ENCODE peak calls at places on chromosomes 7 and 10, in nine cellular contexts. X, R, S, H, Q, I, T, W and F are unnamed samples.
A peak's percentile ranks its signal among the peaks of the same experiment; 100 is the strongest.

GRCh38 chr10:96450514-96451207 is 63.1 kb downstream of the TLL2 start:
- DNase-seq in X (no peak), R (no peak), S (no peak), H (no peak), Q (no peak), I (no peak), T (no peak), W (no peak), F (no peak)

GRCh38 chr7:2934211-2934731 is 90.2 kb upstream of the GNA12 start:
- DNase-seq in X (no peak), R (no peak), S (no peak), H (peak; percentile 87), Q (peak; percentile 10), I (no peak), T (peak; percentile 75), W (peak; percentile 61), F (no peak)

GRCh38 chr10:3911241-3911640 is 126.2 kb upstream of the KLF6 start:
- DNase-seq in X (no peak), R (no peak), S (no peak), H (no peak), Q (no peak), I (no peak), T (no peak), W (no peak), F (no peak)

GRCh38 chr10:46523881-46524470 is 32.5 kb downstream of the GPRIN2 start:
- DNase-seq in X (peak; percentile 12), R (no peak), S (no peak), H (peak; percentile 94), Q (peak; percentile 20), I (peak; percentile 21), T (peak; percentile 85), W (peak; percentile 61), F (peak; percentile 79)

GRCh38 chr10:115706482-115707076 is 566.4 kb downstream of the GFRA1 start:
- DNase-seq in X (no peak), R (no peak), S (peak; percentile 16), H (peak; percentile 20), Q (no peak), I (no peak), T (peak; percentile 52), W (no peak), F (no peak)

GRCh38 chr10:22737587-22737986 is 23.2 kb upstream of the PIP4K2A start:
- DNase-seq in X (peak; percentile 32), R (no peak), S (no peak), H (peak; percentile 79), Q (peak; percentile 69), I (peak; percentile 55), T (peak; percentile 88), W (no peak), F (no peak)

GRCh38 chr10:78889536-78890063 is 179.2 kb upstream of the ZMIZ1 start:
- DNase-seq in X (no peak), R (no peak), S (no peak), H (no peak), Q (no peak), I (no peak), T (no peak), W (no peak), F (no peak)

GRCh38 chr7:22588396-22588795 is 88.4 kb upstream of the STEAP1B start:
- DNase-seq in X (no peak), R (no peak), S (no peak), H (peak; percentile 57), Q (no peak), I (no peak), T (no peak), W (no peak), F (no peak)

GRCh38 chr10:23702977-23703414 is 264.1 kb downstream of the OTUD1 start:
- DNase-seq in X (peak; percentile 22), R (no peak), S (peak; percentile 72), H (peak; percentile 44), Q (peak; percentile 23), I (peak; percentile 42), T (peak; percentile 22), W (no peak), F (no peak)

GRCh38 chr7:158292948-158293347 is 294.7 kb downstream of the PTPRN2 start:
- DNase-seq in X (no peak), R (no peak), S (no peak), H (no peak), Q (no peak), I (no peak), T (no peak), W (no peak), F (no peak)

GRCh38 chr7:2736411-2736914 is 48.5 kb downstream of the AMZ1 start:
- DNase-seq in X (no peak), R (peak; percentile 39), S (no peak), H (no peak), Q (no peak), I (peak; percentile 20), T (no peak), W (peak; percentile 76), F (peak; percentile 21)

GRCh38 chr10:8473205-8473604 is 418.7 kb downstream of the GATA3 start:
- DNase-seq in X (no peak), R (no peak), S (no peak), H (peak; percentile 26), Q (no peak), I (no peak), T (no peak), W (no peak), F (no peak)

GRCh38 chr10:132886211-132887099 is 55.9 kb downstream of the CFAP46 start:
- DNase-seq in X (no peak), R (peak; percentile 38), S (peak; percentile 2), H (no peak), Q (peak; percentile 12), I (peak; percentile 12), T (no peak), W (peak; percentile 69), F (peak; percentile 6)

GRCh38 chr10:88458209-88458608 is 124.9 kb downstream of the RNLS start:
- DNase-seq in X (no peak), R (no peak), S (no peak), H (no peak), Q (no peak), I (no peak), T (no peak), W (no peak), F (no peak)

GRCh38 chr7:55144333-55144954 is 125.6 kb downstream of the EGFR start:
- DNase-seq in X (no peak), R (no peak), S (no peak), H (no peak), Q (no peak), I (no peak), T (no peak), W (peak; percentile 52), F (no peak)
- TF ChIP-seq CTCF in X (peak; percentile 37), R (no peak), S (peak; percentile 51), H (peak; percentile 23), Q (no peak), I (no peak), T (peak; percentile 25), W (no peak), F (no peak)

DNA sequence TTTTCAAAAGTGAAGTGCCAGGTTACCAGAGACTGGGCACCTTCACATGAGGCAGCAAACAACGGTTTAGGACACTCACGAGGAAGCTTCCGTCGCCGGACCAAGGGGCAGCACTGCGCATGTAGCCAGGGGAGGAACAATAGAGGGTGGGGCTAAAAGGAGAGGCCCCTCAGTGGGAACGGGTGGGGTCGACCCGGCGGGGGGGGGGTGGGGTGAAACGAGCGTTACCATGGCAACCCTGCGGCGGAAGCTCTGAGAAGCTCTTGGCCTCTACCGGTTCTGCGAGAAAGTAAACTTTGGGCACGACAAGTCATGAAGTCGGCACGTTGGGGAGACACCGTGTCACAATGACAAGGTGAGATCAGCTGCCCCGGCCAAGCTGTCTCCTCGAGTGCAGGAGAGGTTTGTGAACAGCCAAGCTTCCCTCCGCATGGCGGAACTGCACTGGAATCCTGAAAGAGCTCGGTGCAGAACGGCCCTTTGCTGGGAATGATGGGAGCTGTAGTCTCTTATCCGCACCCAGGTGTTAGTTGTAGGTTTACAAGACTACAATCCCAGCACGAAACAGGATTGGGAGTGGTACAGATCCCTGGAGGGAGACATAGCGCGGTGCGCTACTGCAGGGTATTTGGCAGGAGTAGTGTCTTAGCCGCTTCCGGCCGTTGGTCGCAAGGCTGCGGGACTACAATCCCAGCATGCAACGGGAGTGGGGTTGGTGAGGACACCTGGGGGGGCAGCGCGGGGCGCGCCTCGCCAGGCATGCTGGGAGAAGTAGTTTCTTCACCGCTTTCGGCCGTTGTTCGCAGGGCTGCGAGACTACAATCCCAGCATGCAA is 72.8 kb upstream of the ZNF722 start:
- DNase-seq in X (peak; percentile 93), R (peak; percentile 93), S (no peak), H (peak; percentile 2), Q (peak; percentile 93), I (peak; percentile 97), T (no peak), W (peak; percentile 96), F (peak; percentile 94)
- H3K4me3 ChIP-seq in X (peak overlapping the region; percentile 71), R (peak overlapping the region; percentile 29), S (no peak overlapping the region), H (no peak overlapping the region), Q (peak overlapping the region; percentile 58), I (peak overlapping the region; percentile 52), T (no peak overlapping the region), W (peak overlapping the region; percentile 66), F (peak overlapping the region; percentile 46)

GRCh38 chr7:88314092-88314491 is 7.4 kb upstream of the STEAP4 start:
- DNase-seq in X (no peak), R (no peak), S (peak; percentile 12), H (no peak), Q (no peak), I (no peak), T (no peak), W (no peak), F (no peak)
- TF ChIP-seq CTCF in X (no peak), R (no peak), S (no peak), H (no peak), Q (no peak), I (no peak), T (no peak), W (no peak), F (no peak)

GRCh38 chr10:72354356-72355213 is at the start of gene DNAJB12:
- DNase-seq in X (peak; percentile 92), R (peak; percentile 93), S (peak; percentile 94), H (peak; percentile 97), Q (peak; percentile 86), I (peak; percentile 92), T (peak; percentile 96), W (peak; percentile 97), F (peak; percentile 89)

GRCh38 chr10:72353963-72354355 is 760 bp downstream of the DNAJB12 start:
- DNase-seq in X (peak; percentile 38), R (no peak), S (no peak), H (peak; percentile 30), Q (peak; percentile 35), I (no peak), T (no peak), W (peak; percentile 89), F (peak; percentile 48)

GRCh38 chr10:72349438-72349837 is 5.3 kb downstream of the DNAJB12 start:
- DNase-seq in X (no peak), R (no peak), S (no peak), H (no peak), Q (no peak), I (no peak), T (no peak), W (no peak), F (no peak)

GRCh38 chr10:72353028-72353962 is 1.4 kb downstream of the DNAJB12 start:
- DNase-seq in X (no peak), R (no peak), S (no peak), H (peak; percentile 31), Q (no peak), I (no peak), T (peak; percentile 23), W (no peak), F (no peak)

DNA sequence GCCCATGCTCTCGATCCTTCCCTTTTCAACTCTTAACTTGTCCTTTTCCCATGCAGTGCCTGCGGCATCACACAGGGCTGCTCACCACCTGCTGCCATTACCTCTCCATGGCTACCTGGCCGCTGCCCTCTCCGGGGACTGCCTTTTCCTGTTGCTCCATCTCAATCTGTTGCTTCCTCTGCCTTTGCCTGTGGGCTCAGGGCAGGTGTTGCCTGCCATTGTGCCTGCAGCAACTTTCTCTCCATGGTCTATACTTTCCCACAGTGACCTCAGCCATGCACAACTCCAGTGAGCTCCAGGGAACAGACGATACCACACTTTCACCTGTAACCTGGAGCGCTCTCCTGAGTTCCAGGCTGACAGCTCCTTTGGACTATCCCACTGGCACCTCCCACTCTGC is 3.2 kb downstream of the DNAJB12 start:
- DNase-seq in X (no peak), R (no peak), S (no peak), H (no peak), Q (no peak), I (no peak), T (no peak), W (no peak), F (no peak)
- H3K4me3 ChIP-seq in X (no peak overlapping the region), R (no peak overlapping the region), S (no peak overlapping the region), H (no peak overlapping the region), Q (no peak overlapping the region), I (no peak overlapping the region), T (no peak overlapping the region), W (no peak overlapping the region), F (no peak overlapping the region)